ENCODE peak calls at places on chromosomes 6 and 20, in six cellular contexts. L, V, O, I, R and W are unnamed samples.

GRCh38 chr20:17570347-17571152 is 675 bp downstream of the DSTN start:
- DNase-seq in L (peak; percentile 62), V (peak; percentile 34), O (peak; percentile 2), I (peak; percentile 55), R (no peak), W (no peak)

GRCh38 chr20:17614176-17614811 is 44.4 kb downstream of the DSTN start:
- DNase-seq in L (peak; percentile 57), V (peak; percentile 14), O (no peak), I (no peak), R (no peak), W (no peak)

GRCh38 chr6:165098165-165098564 is 211.2 kb downstream of the C6orf118 start:
- DNase-seq in L (no peak), V (no peak), O (no peak), I (peak; percentile 61), R (no peak), W (no peak)

GRCh38 chr6:38110407-38111025 is 291.0 kb downstream of the ZFAND3 start:
- DNase-seq in L (no peak), V (no peak), O (no peak), I (no peak), R (no peak), W (no peak)

GRCh38 chr6:7086488-7086887 is 21.3 kb upstream of the RREB1 start:
- DNase-seq in L (peak; percentile 67), V (no peak), O (no peak), I (no peak), R (no peak), W (no peak)

GRCh38 chr6:112156694-112157093 is 69.3 kb downstream of the FAM229B start:
- DNase-seq in L (no peak), V (no peak), O (no peak), I (no peak), R (no peak), W (no peak)

GRCh38 chr20:32527052-32527446 is 58.1 kb downstream of the NOL4L start:
- DNase-seq in L (peak; percentile 14), V (no peak), O (no peak), I (no peak), R (no peak), W (no peak)

GRCh38 chr6:136927313-136927712 is 5.2 kb downstream of the SLC35D3 start:
- DNase-seq in L (no peak), V (peak; percentile 31), O (no peak), I (peak; percentile 74), R (no peak), W (no peak)

GRCh38 chr6:109304284-109305015 is 77.8 kb downstream of the CD164 start:
- DNase-seq in L (no peak), V (no peak), O (no peak), I (no peak), R (no peak), W (no peak)

GRCh38 chr6:156883497-156884252 is 106.5 kb downstream of the ARID1B start:
- DNase-seq in L (no peak), V (no peak), O (no peak), I (peak; percentile 51), R (no peak), W (no peak)

GRCh38 chr20:57290178-57290484 is 23.7 kb upstream of the BMP7 start:
- DNase-seq in L (no peak), V (no peak), O (no peak), I (no peak), R (no peak), W (no peak)

GRCh38 chr20:57398231-57398821 is 7.1 kb downstream of the RBM38 start:
- DNase-seq in L (peak; percentile 68), V (no peak), O (peak; percentile 94), I (peak; percentile 94), R (peak; percentile 65), W (no peak)

GRCh38 chr6:28315628-28316027 is 20.3 kb downstream of the ZSCAN31 start:
- DNase-seq in L (no peak), V (no peak), O (no peak), I (no peak), R (no peak), W (no peak)

GRCh38 chr6:14921878-14922277 is 324.0 kb upstream of the JARID2 start:
- DNase-seq in L (no peak), V (no peak), O (no peak), I (no peak), R (no peak), W (no peak)

GRCh38 chr6:35139924-35140524 is 1.1 kb downstream of the TCP11 start:
- DNase-seq in L (no peak), V (peak; percentile 47), O (no peak), I (peak; percentile 85), R (no peak), W (no peak)

GRCh38 chr20:62739581-62740285 is 31.1 kb downstream of the NTSR1 start:
- DNase-seq in L (peak; percentile 65), V (peak; percentile 68), O (no peak), I (no peak), R (no peak), W (no peak)

GRCh38 chr6:71444222-71444621 is 155.6 kb downstream of the OGFRL1 start:
- DNase-seq in L (no peak), V (no peak), O (no peak), I (no peak), R (no peak), W (no peak)

GRCh38 chr6:34295721-34296120 is 46.9 kb upstream of the SMIM29 start:
- DNase-seq in L (no peak), V (no peak), O (no peak), I (no peak), R (no peak), W (no peak)

GRCh38 chr6:158758941-158759479 is 60.2 kb downstream of the EZR start:
- DNase-seq in L (no peak), V (no peak), O (no peak), I (no peak), R (no peak), W (no peak)

GRCh38 chr6:2970753-2971419 is 481 bp downstream of the SERPINB6 start:
- DNase-seq in L (peak; percentile 91), V (peak; percentile 29), O (no peak), I (no peak), R (peak; percentile 16), W (no peak)

GRCh38 chr6:111750147-111750546 is 123.1 kb downstream of the FYN start:
- DNase-seq in L (no peak), V (no peak), O (no peak), I (no peak), R (no peak), W (no peak)

GRCh38 chr6:5695260-5696245 is 311.2 kb downstream of the NRN1 start:
- DNase-seq in L (no peak), V (no peak), O (no peak), I (peak; percentile 56), R (no peak), W (peak; percentile 50)

GRCh38 chr20:36098364-36098763 is 56.2 kb upstream of the EPB41L1 start:
- DNase-seq in L (no peak), V (no peak), O (no peak), I (peak; percentile 96), R (no peak), W (no peak)

GRCh38 chr20:36099106-36099505 is 55.4 kb upstream of the EPB41L1 start:
- DNase-seq in L (no peak), V (no peak), O (no peak), I (no peak), R (no peak), W (no peak)

GRCh38 chr20:36097751-36098151 is 56.8 kb upstream of the EPB41L1 start:
- DNase-seq in L (no peak), V (no peak), O (no peak), I (peak; percentile 53), R (no peak), W (no peak)

GRCh38 chr20:36096404-36096799 is 58.1 kb upstream of the EPB41L1 start:
- DNase-seq in L (no peak), V (no peak), O (no peak), I (no peak), R (no peak), W (no peak)

GRCh38 chr20:36097331-36097730 is 57.2 kb upstream of the EPB41L1 start:
- DNase-seq in L (no peak), V (no peak), O (no peak), I (peak; percentile 44), R (no peak), W (no peak)
- H3K27ac ChIP-seq in L (peak overlapping the region; percentile 59), V (peak overlapping the region; percentile 91), O (no peak overlapping the region), I (peak overlapping the region; percentile 94), R (peak overlapping the region; percentile 75), W (peak overlapping the region; percentile 36)

DNA sequence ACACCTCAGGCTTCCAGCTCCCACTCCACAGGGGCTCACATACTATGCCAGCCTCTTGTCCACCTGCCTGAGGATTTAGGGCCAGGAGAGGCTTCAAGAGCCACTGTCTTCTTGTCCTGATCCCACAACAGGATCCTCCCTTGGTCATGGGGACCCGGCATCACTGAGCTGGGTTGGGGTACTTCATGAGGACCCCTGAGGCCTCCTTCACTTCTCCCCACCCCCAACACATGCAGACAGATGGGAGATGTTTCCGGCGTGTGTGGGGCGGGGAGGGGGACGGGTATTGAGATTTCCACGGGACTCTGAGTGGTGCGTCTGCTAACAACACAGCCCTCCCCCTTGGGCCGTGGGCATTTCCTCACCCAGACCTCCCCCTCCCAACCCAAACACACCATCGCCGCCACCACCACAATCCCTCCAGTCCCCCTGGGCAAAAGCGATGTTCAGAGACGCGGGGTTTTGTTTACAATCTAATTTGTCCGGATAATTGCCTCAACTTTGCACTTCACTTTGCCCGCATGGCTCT is 943 bp upstream of the FOXP4 start:
- DNase-seq in L (no peak), V (no peak), O (no peak), I (peak; percentile 48), R (no peak), W (no peak)
- H3K27ac ChIP-seq in L (no peak overlapping the region), V (peak overlapping the region; percentile 89), O (no peak overlapping the region), I (no peak overlapping the region), R (no peak overlapping the region), W (no peak overlapping the region)

DNA sequence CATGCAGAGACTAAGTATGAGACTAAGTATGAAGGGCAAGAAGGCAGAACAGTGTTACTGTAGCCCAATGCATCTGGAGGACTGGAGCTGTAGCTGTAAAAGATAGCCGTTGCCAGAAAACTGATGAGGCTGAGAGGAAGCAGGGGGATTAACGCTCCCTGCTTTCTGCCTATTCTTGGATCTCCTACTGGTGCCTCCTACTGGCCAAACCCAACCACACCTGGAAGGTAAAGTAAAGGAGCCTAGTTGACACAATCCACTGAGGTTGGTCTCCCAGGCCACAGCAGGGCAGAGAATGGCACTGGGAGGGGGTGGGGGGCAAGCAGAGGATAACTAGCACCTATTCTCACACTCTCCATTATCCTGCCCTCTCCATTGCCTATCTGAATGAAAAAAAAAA is 105.0 kb upstream of the MRPS10 start:
- DNase-seq in L (no peak), V (no peak), O (no peak), I (no peak), R (no peak), W (no peak)
- H3K27ac ChIP-seq in L (no peak overlapping the region), V (peak overlapping the region; percentile 28), O (no peak overlapping the region), I (no peak overlapping the region), R (no peak overlapping the region), W (no peak overlapping the region)

GRCh38 chr6:12473494-12473893 is 183.3 kb downstream of the EDN1 start:
- DNase-seq in L (no peak), V (no peak), O (no peak), I (no peak), R (no peak), W (no peak)
- H3K27ac ChIP-seq in L (no peak overlapping the region), V (peak overlapping the region; percentile 90), O (no peak overlapping the region), I (no peak overlapping the region), R (peak overlapping the region; percentile 6), W (peak overlapping the region; percentile 90)

DNA sequence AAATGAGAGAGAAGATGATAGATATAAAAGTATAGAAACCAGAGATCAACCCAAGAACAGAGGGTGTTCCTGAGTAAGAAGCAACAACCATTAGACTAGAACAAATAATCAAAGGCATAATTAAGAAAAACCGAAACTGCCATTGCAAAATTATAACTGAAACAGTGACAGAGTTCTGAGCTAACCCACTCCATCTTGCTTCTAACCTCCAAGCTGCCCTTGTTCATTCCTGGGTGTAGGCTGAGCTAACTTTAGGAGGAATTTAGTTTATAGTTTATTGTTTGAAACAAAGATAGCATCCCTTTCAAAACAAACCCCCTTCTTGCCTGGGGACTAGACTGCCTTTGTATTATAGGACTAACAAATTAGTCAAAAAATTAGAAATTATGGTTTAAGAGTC is 56.1 kb upstream of the PRND start:
- DNase-seq in L (no peak), V (no peak), O (no peak), I (no peak), R (no peak), W (no peak)
- H3K27ac ChIP-seq in L (peak overlapping the region; percentile 56), V (peak overlapping the region; percentile 87), O (peak overlapping the region; percentile 24), I (no peak overlapping the region), R (peak overlapping the region; percentile 49), W (peak overlapping the region; percentile 97)